ENCODE peak calls at places on chromosomes 1 and 21, in seven cellular contexts. O is AG09319; T is AG10803; Y is stimulated activated CD8-positive, alpha-beta memory T cell treated with anti-CD3 and anti-CD28 coated beads, Interleukin-7, amount 100 ng/mL, for 1 hour; B is activated T-helper 1 cell treated with anti-CD3 and anti-CD28 coated beads, Interleukin-2, amount 50 U/mL, for 16 hours; M is stimulated activated CD4-positive, alpha-beta T cell treated with anti-CD3 and anti-CD28 coated beads, Interleukin-12 subunit alpha, Interleukin-12 subunit beta, amount 100 ng/mL, for 4 hours; K is GM20000. S is an unnamed sample.

GRCh38 chr1:201260648-201261311 is 22.5 kb upstream of the PKP1 start:
- DNase-seq in O (no peak), T (no peak), Y (no peak), B (no peak), M (no peak), K (no peak), S (no peak)

GRCh38 chr1:155082301-155082940 is 3.8 kb downstream of the EFNA3 start:
- DNase-seq in O (no peak), T (no peak), Y (no peak), B (no peak), M (no peak), K (no peak), S (peak)

GRCh38 chr1:15736666-15737229 is 690 bp downstream of the SLC25A34 start:
- DNase-seq in O (no peak), T (no peak), Y (no peak), B (no peak), M (no peak), K (no peak), S (no peak)

GRCh38 chr1:41918450-41919043 is at the start of gene HIVEP3:
- DNase-seq in O (no peak), T (peak), Y (no peak), B (no peak), M (no peak), K (no peak), S (no peak)

GRCh38 chr1:48092401-48092800 is 95.2 kb upstream of the TRABD2B start:
- DNase-seq in O (no peak), T (no peak), Y (no peak), B (no peak), M (no peak), K (no peak), S (no peak)

GRCh38 chr1:181206513-181206912 is 118.0 kb downstream of the IER5 start:
- DNase-seq in O (no peak), T (no peak), Y (no peak), B (no peak), M (no peak), K (no peak), S (peak)

GRCh38 chr1:26811708-26812107 is 14.8 kb upstream of the ZDHHC18 start:
- DNase-seq in O (no peak), T (no peak), Y (no peak), B (no peak), M (no peak), K (no peak), S (no peak)

GRCh38 chr21:43866659-43867331 is 1.8 kb downstream of the AGPAT3 start:
- DNase-seq in O (no peak), T (no peak), Y (no peak), B (no peak), M (peak), K (peak), S (no peak)

GRCh38 chr1:115651391-115651790 is 9.6 kb downstream of the VANGL1 start:
- DNase-seq in O (no peak), T (no peak), Y (no peak), B (no peak), M (no peak), K (no peak), S (no peak)

GRCh38 chr21:43277481-43278351 is 108.9 kb downstream of the CRYAA start:
- DNase-seq in O (no peak), T (peak), Y (no peak), B (no peak), M (no peak), K (no peak), S (no peak)

GRCh38 chr1:25425098-25426085 is 4.8 kb upstream of the RHCE start:
- DNase-seq in O (no peak), T (peak), Y (no peak), B (no peak), M (no peak), K (no peak), S (peak)

GRCh38 chr1:26799479-26800133 is 11.9 kb downstream of the PIGV start:
- DNase-seq in O (peak), T (peak), Y (no peak), B (no peak), M (no peak), K (no peak), S (no peak)

GRCh38 chr1:20280399-20280798 is 10.3 kb upstream of the VWA5B1 start:
- DNase-seq in O (no peak), T (peak), Y (no peak), B (no peak), M (no peak), K (no peak), S (no peak)

GRCh38 chr1:161090617-161091016 is 1.3 kb upstream of the NECTIN4 start:
- DNase-seq in O (no peak), T (no peak), Y (no peak), B (no peak), M (no peak), K (no peak), S (no peak)

GRCh38 chr1:37949524-37950152 is 2.8 kb upstream of the INPP5B start:
- DNase-seq in O (no peak), T (no peak), Y (no peak), B (no peak), M (no peak), K (no peak), S (no peak)

S was measured in Karpas-422.